ENCODE peak calls at places on chromosome 14, in seven cellular contexts. Y is left ventricle myocardium inferior, O is mesenchymal stem cell, W is ascending aorta, I is cardiac muscle cell, D is neuronal stem cell, A is psoas muscle. S is an unnamed sample.
A peak's percentile ranks its signal among the peaks of the same experiment; 100 is the strongest.

GRCh38 chr14:32630701-32631100 is 301.6 kb downstream of the AKAP6 start:
- DNase-seq in Y (no peak), O (no peak), W (no peak), I (no peak), D (no peak), A (no peak), S (no peak)

GRCh38 chr14:54785111-54785777 is 117.4 kb downstream of the GCH1 start:
- DNase-seq in Y (peak; percentile 48), O (no peak), W (peak; percentile 63), I (no peak), D (no peak), A (no peak), S (peak; percentile 53)

GRCh38 chr14:24079521-24080141 is 8.3 kb downstream of the CPNE6 start:
- DNase-seq in Y (no peak), O (no peak), W (no peak), I (no peak), D (peak; percentile 60), A (no peak), S (no peak)

GRCh38 chr14:99537399-99537798 is 56.2 kb downstream of the CCNK start:
- DNase-seq in Y (peak; percentile 41), O (peak; percentile 75), W (no peak), I (no peak), D (no peak), A (no peak), S (peak; percentile 79)

GRCh38 chr14:104386281-104386841 is 193.2 kb upstream of the C14orf180 start:
- DNase-seq in Y (no peak), O (no peak), W (peak; percentile 45), I (no peak), D (no peak), A (no peak), S (no peak)

GRCh38 chr14:61472025-61472672 is 150.8 kb downstream of the PRKCH start:
- DNase-seq in Y (peak; percentile 56), O (peak; percentile 97), W (no peak), I (peak; percentile 54), D (no peak), A (no peak), S (peak; percentile 64)

GRCh38 chr14:93490001-93490400 is 59.3 kb downstream of the UNC79 start:
- DNase-seq in Y (no peak), O (no peak), W (no peak), I (no peak), D (no peak), A (no peak), S (no peak)

GRCh38 chr14:98578204-98578603 is 693.8 kb downstream of the BCL11B start:
- DNase-seq in Y (no peak), O (no peak), W (no peak), I (no peak), D (no peak), A (no peak), S (no peak)

GRCh38 chr14:89473979-89474378 is 56.9 kb upstream of the FOXN3 start:
- DNase-seq in Y (no peak), O (peak; percentile 10), W (no peak), I (no peak), D (no peak), A (no peak), S (no peak)

GRCh38 chr14:36520601-36521525 is 831 bp upstream of the NKX2-1 start:
- DNase-seq in Y (no peak), O (peak; percentile 30), W (no peak), I (peak; percentile 62), D (peak; percentile 61), A (no peak), S (no peak)

GRCh38 chr14:24347140-24347539 is 7.3 kb upstream of the RIPK3 start:
- DNase-seq in Y (no peak), O (no peak), W (no peak), I (no peak), D (no peak), A (no peak), S (no peak)

GRCh38 chr14:83300454-83301064 is 1766.9 kb upstream of the SEL1L start:
- DNase-seq in Y (no peak), O (peak; percentile 53), W (no peak), I (peak; percentile 47), D (peak; percentile 31), A (no peak), S (no peak)

GRCh38 chr14:20711275-20712069 is 22.9 kb downstream of the ANG start:
- DNase-seq in Y (no peak), O (no peak), W (no peak), I (no peak), D (no peak), A (no peak), S (no peak)

GRCh38 chr14:45169906-45170305 is 34.2 kb downstream of the FANCM start:
- DNase-seq in Y (no peak), O (no peak), W (no peak), I (no peak), D (no peak), A (no peak), S (no peak)

GRCh38 chr14:54652188-54652889 is 85.4 kb downstream of the SAMD4A start:
- DNase-seq in Y (peak; percentile 84), O (peak; percentile 100), W (peak; percentile 96), I (peak; percentile 77), D (peak; percentile 53), A (peak; percentile 89), S (peak; percentile 95)

GRCh38 chr14:105588236-105588860 is 62.0 kb downstream of the TMEM121 start:
- DNase-seq in Y (no peak), O (no peak), W (peak; percentile 31), I (no peak), D (no peak), A (no peak), S (no peak)

GRCh38 chr14:24055971-24056799 is 4.4 kb downstream of the CARMIL3 start:
- DNase-seq in Y (no peak), O (no peak), W (no peak), I (no peak), D (no peak), A (no peak), S (no peak)

GRCh38 chr14:47705683-47706082 is 30.3 kb upstream of the MDGA2 start:
- DNase-seq in Y (no peak), O (no peak), W (no peak), I (no peak), D (no peak), A (no peak), S (no peak)

GRCh38 chr14:95227279-95227860 is 70.0 kb upstream of the DICER1 start:
- DNase-seq in Y (no peak), O (no peak), W (no peak), I (no peak), D (no peak), A (no peak), S (no peak)

GRCh38 chr14:78875031-78875430 is 704.9 kb downstream of the NRXN3 start:
- DNase-seq in Y (no peak), O (no peak), W (no peak), I (no peak), D (no peak), A (no peak), S (no peak)

DNA sequence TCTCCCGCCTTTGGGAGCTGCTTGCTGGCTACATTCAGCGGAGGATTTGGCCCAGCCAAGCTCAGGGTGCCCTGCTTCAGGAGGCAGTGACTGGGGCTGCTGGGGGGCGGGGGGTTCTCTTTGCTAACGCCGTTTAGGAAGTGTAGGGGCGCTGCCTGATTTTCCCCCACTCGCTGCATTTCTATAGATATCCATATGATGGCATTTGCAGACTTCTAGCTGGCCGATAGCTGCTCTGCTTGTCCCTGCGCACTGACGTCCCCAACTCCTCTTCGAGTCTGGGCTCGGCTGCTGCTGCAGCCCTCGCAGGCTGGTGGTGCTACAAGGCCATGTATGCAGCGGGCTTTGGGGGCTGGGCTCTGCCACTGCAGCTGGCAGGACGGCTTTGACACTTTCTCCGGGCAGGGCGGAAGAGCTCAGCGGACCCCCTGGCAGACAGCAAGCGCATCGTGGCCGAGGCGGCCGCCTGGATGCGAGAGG is 3.1 kb downstream of the LRFN5 start:
- DNase-seq in Y (peak; percentile 38), O (peak; percentile 82), W (no peak), I (peak; percentile 85), D (peak; percentile 62), A (peak; percentile 64), S (peak; percentile 87)
- H3K4me3 ChIP-seq in Y (peak overlapping the region; percentile 70), O (peak overlapping the region; percentile 65), W (peak overlapping the region; percentile 34), I (peak overlapping the region; percentile 20), D (peak overlapping the region; percentile 30), A (peak overlapping the region; percentile 15), S (peak overlapping the region; percentile 27)

DNA sequence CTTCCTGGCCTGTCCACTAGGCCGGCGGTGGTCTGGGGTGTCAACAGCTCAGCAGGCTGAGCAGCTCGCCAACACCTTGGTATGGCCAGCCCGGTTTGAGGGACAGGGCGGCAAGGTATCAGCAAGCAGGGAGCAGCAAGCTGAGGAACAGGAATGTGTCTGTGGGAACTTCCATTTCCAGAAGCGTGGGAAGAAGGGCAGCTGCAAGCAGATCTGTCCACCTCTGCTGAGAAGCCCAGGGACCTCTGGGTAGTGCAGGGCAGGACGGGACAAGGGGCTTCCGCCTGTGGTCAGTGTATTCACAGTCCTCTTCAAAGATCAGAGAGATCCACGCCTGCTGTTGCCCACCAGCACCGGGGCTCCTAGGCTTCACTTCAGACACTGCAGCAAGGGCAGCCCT is 36.0 kb downstream of the ACTN1 start:
- DNase-seq in Y (no peak), O (no peak), W (no peak), I (no peak), D (no peak), A (no peak), S (no peak)
- H3K27ac ChIP-seq in Y (peak overlapping the region; percentile 87), O (peak overlapping the region; percentile 84), W (peak overlapping the region; percentile 93), I (peak overlapping the region; percentile 75), D (no peak overlapping the region), A (no peak overlapping the region), S (no peak overlapping the region)

DNA sequence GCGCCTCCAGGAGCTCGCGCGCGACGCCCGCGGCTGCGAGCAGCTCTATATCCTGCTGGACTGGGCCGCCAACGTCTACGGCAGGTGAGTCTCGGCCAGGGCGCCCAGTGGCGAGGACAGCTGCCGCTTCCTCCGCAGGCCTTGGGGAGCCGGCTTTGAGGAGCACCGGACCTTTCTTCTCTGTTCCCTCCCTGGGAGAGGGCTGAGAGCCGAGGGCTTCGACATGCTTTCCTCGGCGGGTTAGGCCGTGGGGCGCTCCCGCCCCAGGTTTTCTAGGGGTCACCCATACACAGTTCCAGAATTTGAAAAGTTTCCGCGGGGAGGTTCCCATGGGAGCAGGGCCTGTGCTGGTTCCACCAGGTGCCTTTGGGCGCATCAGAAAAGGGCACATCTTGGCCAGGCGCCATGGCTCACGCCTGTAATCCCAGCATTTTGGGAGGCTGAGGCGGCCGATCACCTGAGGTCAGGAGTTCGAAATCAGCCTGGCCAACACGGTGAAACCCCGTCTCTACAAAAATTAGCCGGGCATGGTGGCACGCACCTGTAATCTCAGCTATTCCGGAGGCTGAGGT is 8.2 kb downstream of the EXOC3L4 start:
- DNase-seq in Y (no peak), O (no peak), W (no peak), I (no peak), D (no peak), A (no peak), S (no peak)
- H3K4me3 ChIP-seq in Y (peak overlapping the region; percentile 51), O (no peak overlapping the region), W (peak overlapping the region; percentile 16), I (no peak overlapping the region), D (no peak overlapping the region), A (peak overlapping the region; percentile 25), S (no peak overlapping the region)

DNA sequence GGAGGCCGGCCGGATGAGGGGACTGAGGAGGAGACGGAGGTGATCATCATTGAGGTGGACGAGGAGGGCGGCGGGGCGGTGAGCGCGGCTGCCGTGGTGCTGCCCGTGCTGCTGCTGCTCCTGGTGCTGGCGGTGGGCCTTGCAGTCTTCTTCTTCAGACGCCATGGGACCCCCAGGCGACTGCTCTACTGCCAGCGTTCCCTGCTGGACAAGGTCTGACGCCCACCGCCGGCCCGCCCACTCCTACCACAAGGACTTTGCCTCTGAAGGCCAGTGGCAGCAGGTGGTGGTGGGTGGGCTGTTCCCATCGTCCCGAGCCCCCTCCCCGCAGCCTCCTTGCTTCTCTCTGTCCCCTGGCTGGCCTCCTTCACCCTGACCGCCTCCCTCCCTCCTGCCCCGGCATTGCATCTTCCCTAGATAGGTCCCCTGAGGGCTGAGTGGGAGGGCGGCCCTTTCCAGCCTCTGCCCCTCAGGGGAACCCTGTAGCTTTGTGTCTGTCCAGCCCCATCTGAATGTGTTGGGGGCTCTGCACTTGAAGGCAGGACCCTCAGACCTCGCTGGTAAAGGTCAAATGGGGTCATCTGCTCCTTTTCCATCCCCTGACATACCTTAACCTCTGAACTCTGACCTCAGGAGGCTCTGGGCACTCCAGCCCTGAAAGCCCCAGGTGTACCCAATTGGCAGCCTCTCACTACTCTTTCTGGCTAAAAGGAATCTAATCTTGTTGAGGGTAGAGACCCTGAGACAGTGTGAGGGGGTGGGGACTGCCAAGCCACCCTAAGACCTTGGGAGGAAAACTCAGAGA is 9.6 kb downstream of the MMP14 start:
- DNase-seq in Y (no peak), O (no peak), W (no peak), I (no peak), D (no peak), A (no peak), S (no peak)
- H3K27ac ChIP-seq in Y (peak overlapping the region; percentile 5), O (no peak overlapping the region), W (peak overlapping the region; percentile 91), I (no peak overlapping the region), D (no peak overlapping the region), A (no peak overlapping the region), S (no peak overlapping the region)

S was measured in adrenal gland.